ENCODE peak calls at places on chromosome 16, in eight cellular contexts. K, T, M, H, A, J, U and X are unnamed samples.

GRCh38 chr16:84562174-84562815 is 55.6 kb downstream of the COTL1 start:
- DNase-seq in K (no peak), T (no peak), M (no peak), H (no peak), A (no peak), J (no peak), U (no peak), X (no peak)

GRCh38 chr16:87723224-87723619 is 42.6 kb downstream of the KLHDC4 start:
- DNase-seq in K (peak; percentile 89), T (peak; percentile 16), M (no peak), H (no peak), A (no peak), J (no peak), U (peak; percentile 77), X (no peak)

GRCh38 chr16:74730049-74730683 is 29.5 kb upstream of the MLKL start:
- DNase-seq in K (no peak), T (peak; percentile 88), M (no peak), H (no peak), A (no peak), J (no peak), U (no peak), X (no peak)

GRCh38 chr16:81318711-81319110 is 3.9 kb downstream of the GAN start:
- DNase-seq in K (no peak), T (no peak), M (no peak), H (peak; percentile 15), A (no peak), J (no peak), U (no peak), X (no peak)

GRCh38 chr16:11736903-11737302 is 5.8 kb downstream of the TXNDC11 start:
- DNase-seq in K (no peak), T (no peak), M (no peak), H (no peak), A (no peak), J (no peak), U (no peak), X (no peak)

GRCh38 chr16:877242-878065 is 76.9 kb upstream of the GNG13 start:
- DNase-seq in K (no peak), T (no peak), M (no peak), H (no peak), A (no peak), J (peak; percentile 18), U (no peak), X (no peak)

GRCh38 chr16:88380099-88380498 is 2.7 kb upstream of the ZNF469 start:
- DNase-seq in K (no peak), T (no peak), M (no peak), H (no peak), A (no peak), J (no peak), U (no peak), X (no peak)

GRCh38 chr16:77171750-77172635 is 19.0 kb upstream of the MON1B start:
- DNase-seq in K (peak; percentile 42), T (peak; percentile 81), M (peak; percentile 28), H (peak; percentile 57), A (peak; percentile 19), J (peak; percentile 69), U (peak; percentile 76), X (peak; percentile 14)

GRCh38 chr16:27314161-27314723 is 468 bp downstream of the IL4R start:
- DNase-seq in K (no peak), T (peak; percentile 52), M (peak; percentile 49), H (peak; percentile 29), A (peak; percentile 49), J (peak; percentile 60), U (peak; percentile 98), X (peak; percentile 80)

GRCh38 chr16:16139806-16140205 is 83.5 kb downstream of the ABCC6 start:
- DNase-seq in K (no peak), T (no peak), M (no peak), H (no peak), A (no peak), J (no peak), U (no peak), X (no peak)

GRCh38 chr16:4586297-4586696 is 28.4 kb downstream of the UBALD1 start:
- DNase-seq in K (no peak), T (no peak), M (no peak), H (no peak), A (no peak), J (no peak), U (no peak), X (no peak)